ENCODE peak calls at places on chromosomes 16 and 17, in seven cellular contexts. N is ovary, B is breast epithelium, W is A549, Y is adrenal gland, K is HCT116, R is H1. Z is an unnamed sample.

GRCh38 chr17:67151717-67152116 is 93.3 kb downstream of the HELZ start:
- DNase-seq in N (no peak), B (no peak), W (peak; percentile 38), Y (no peak), K (peak; percentile 16), R (no peak), Z (no peak)

GRCh38 chr16:86575754-86576557 is 2.4 kb upstream of the FOXL1 start:
- DNase-seq in N (no peak), B (peak; percentile 70), W (peak; percentile 67), Y (peak; percentile 65), K (peak; percentile 97), R (no peak), Z (peak; percentile 21)

GRCh38 chr17:43723697-43724359 is 34.8 kb downstream of the SOST start:
- DNase-seq in N (no peak), B (no peak), W (peak; percentile 94), Y (peak; percentile 96), K (peak; percentile 27), R (no peak), Z (no peak)

GRCh38 chr16:25586826-25587225 is 104.9 kb upstream of the HS3ST4 start:
- DNase-seq in N (no peak), B (no peak), W (no peak), Y (no peak), K (no peak), R (no peak), Z (no peak)

GRCh38 chr17:31318298-31319190 is 2.9 kb downstream of the EVI2A start:
- DNase-seq in N (peak; percentile 54), B (peak; percentile 60), W (no peak), Y (peak; percentile 65), K (no peak), R (no peak), Z (peak; percentile 40)

GRCh38 chr16:56189990-56190902 is 1.0 kb upstream of the GNAO1 start:
- DNase-seq in N (no peak), B (no peak), W (no peak), Y (no peak), K (no peak), R (no peak), Z (no peak)

GRCh38 chr17:73902416-73903181 is 258.4 kb upstream of the SDK2 start:
- DNase-seq in N (no peak), B (no peak), W (no peak), Y (no peak), K (no peak), R (no peak), Z (peak; percentile 15)

GRCh38 chr17:32185875-32186274 is 43.6 kb downstream of the RHOT1 start:
- DNase-seq in N (no peak), B (no peak), W (no peak), Y (no peak), K (no peak), R (no peak), Z (no peak)

GRCh38 chr16:10036951-10037350 is 145.3 kb downstream of the GRIN2A start:
- DNase-seq in N (no peak), B (no peak), W (no peak), Y (no peak), K (no peak), R (no peak), Z (no peak)

GRCh38 chr17:36641877-36642845 is 40.8 kb downstream of the MRM1 start:
- DNase-seq in N (no peak), B (no peak), W (peak; percentile 22), Y (no peak), K (no peak), R (no peak), Z (peak; percentile 20)

GRCh38 chr17:46063239-46063638 is 64.2 kb downstream of the STH start:
- DNase-seq in N (no peak), B (no peak), W (peak; percentile 84), Y (no peak), K (peak; percentile 7), R (no peak), Z (no peak)

GRCh38 chr17:65389426-65389825 is 172.0 kb downstream of the AXIN2 start:
- DNase-seq in N (no peak), B (no peak), W (no peak), Y (no peak), K (no peak), R (no peak), Z (no peak)

GRCh38 chr16:62149646-62150045 is 113.4 kb upstream of the CDH8 start:
- DNase-seq in N (no peak), B (no peak), W (no peak), Y (no peak), K (no peak), R (no peak), Z (no peak)

GRCh38 chr16:2858245-2859025 is 465 bp upstream of the PRSS22 start:
- DNase-seq in N (no peak), B (peak; percentile 92), W (no peak), Y (no peak), K (peak; percentile 85), R (no peak), Z (peak; percentile 88)

GRCh38 chr17:4967539-4968165 is at the start of gene SPAG7:
- DNase-seq in N (peak; percentile 94), B (peak; percentile 96), W (peak; percentile 97), Y (peak; percentile 95), K (peak; percentile 95), R (peak; percentile 90), Z (peak; percentile 94)
- TF ChIP-seq POLR2A in N (peak; percentile 88), B (peak; percentile 73), W (peak; percentile 80), Y (peak; percentile 78), K (peak; percentile 56), R (peak; percentile 94), Z (no peak)

GRCh38 chr17:21061971-21062526 is 19.2 kb upstream of the USP22 start:
- DNase-seq in N (no peak), B (no peak), W (no peak), Y (no peak), K (no peak), R (no peak), Z (no peak)
- H3K4me1 ChIP-seq in N (no peaks in the 10 kb centered on the region), B (no peaks in the 10 kb centered on the region), W (no peaks in the 10 kb centered on the region), Y (no peaks in the 10 kb centered on the region), K (no peaks in the 10 kb centered on the region), R (no peaks in the 10 kb centered on the region), Z (no peaks in the 10 kb centered on the region)

DNA sequence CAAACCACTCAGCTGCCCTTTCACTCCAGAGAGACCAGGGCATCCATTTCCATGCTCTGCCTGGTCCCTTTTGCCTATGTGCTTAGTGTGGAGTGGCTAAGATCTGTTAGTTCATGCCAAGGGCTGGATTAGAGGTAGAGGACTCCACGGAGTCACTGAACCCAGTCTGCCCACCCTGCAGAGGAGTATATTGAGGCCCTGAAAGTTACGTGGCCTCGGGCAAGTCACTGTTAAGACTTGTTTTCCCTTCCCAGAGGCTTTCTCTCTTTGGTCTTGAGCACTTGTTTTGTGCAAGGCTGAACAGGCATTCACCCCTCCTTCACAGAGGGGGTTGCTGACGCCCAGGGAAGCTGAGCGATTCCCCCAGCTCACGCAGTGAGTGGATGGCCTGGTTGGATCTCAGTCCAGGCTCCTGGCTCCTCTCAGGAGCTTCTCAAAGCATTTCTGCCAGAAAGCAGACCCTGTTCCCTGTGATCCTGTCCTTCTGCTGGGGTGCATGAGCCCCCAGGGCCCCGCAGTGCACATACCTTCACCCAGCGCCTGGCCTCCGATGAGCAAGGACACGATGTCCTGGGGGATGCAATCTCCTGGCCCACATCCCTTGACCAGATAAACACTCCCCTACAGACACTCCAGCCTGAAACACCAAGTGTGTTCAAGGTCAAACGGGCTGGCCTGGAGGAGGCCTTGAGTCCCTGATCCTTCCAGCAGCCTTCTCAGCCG is 153.4 kb upstream of the GSE1 start:
- DNase-seq in N (peak; percentile 76), B (peak; percentile 30), W (no peak), Y (peak; percentile 58), K (no peak), R (no peak), Z (peak; percentile 71)
- H3K27ac ChIP-seq in N (peak overlapping the region; percentile 83), B (peak overlapping the region; percentile 43), W (no peak overlapping the region), Y (no peak overlapping the region), K (no peak overlapping the region), R (no peak overlapping the region), Z (peak overlapping the region; percentile 89)

DNA sequence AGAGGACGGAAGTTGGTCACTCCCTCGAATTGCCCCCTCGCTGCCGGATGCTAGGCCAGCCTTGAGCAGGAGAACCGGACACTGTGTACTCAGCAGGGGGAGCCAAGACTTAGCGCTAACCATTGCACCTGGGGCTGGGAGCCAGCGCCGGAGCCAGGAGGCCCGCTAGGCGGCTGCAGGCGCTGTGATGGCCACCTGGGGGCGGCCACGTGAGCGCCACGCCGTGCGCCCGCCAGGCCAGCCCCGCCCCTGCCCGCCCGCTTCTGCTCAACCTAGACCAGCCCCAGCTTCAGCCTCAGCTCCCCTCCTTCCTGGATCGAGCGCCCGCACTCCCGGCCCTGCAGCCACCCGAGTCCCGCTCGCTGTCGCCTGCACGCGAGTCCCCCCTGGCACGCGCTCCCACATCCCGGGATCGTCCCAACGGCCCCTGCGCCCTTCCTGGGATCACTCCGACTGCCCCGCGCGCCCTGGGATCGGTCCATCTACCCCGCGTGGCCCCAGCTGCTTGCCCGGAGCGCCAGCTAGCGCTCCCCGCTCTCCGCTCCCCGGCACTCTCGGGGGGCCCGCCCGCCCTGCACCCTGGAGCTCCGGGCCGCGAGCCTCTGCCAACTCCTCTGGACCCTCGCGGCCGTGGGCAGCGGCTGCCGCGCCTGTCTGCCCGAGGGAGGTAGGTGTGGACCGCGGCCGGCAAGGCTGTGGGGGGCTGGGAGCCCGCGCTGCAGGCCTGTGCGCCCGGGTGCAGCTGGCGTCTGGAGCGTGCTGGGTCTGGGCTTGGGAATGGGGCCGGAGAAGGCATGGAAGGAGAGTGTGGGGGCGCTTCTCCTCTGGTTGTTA is at the start of gene EEF2K:
- DNase-seq in N (peak; percentile 94), B (peak; percentile 88), W (peak; percentile 98), Y (peak; percentile 96), K (peak; percentile 95), R (peak; percentile 89), Z (peak; percentile 95)
- TF ChIP-seq POLR2A in N (peak; percentile 39), B (no peak), W (peak; percentile 49), Y (peak; percentile 77), K (no peak), R (peak; percentile 53), Z (no peak)